ENCODE peak calls at places on chromosomes 6 and 20, in four cellular contexts. C is neural progenitor cell, F is T-helper 22 cell, L is RPMI7951. U is an unnamed sample.

GRCh38 chr6:170298688-170299087 is 7.8 kb upstream of the DLL1 start:
- DNase-seq in C (no peak), L (no peak), F (no peak), U (no peak)

GRCh38 chr6:166940643-166941068 is 15.7 kb downstream of the RNASET2 start:
- DNase-seq in F (no peak), L (peak; percentile 87), C (no peak), U (no peak)

GRCh38 chr20:10940941-10941340 is 267.1 kb upstream of the JAG1 start:
- DNase-seq in F (no peak), L (no peak), C (no peak), U (no peak)

GRCh38 chr6:77786935-77787629 is 134.2 kb downstream of the MEI4 start:
- DNase-seq in F (no peak), C (no peak), L (no peak), U (no peak)

GRCh38 chr6:105522626-105523322 is 119.9 kb upstream of the PREP start:
- DNase-seq in F (no peak), C (no peak), L (peak; percentile 51), U (no peak)

GRCh38 chr20:3563548-3564177 is 92.8 kb downstream of the ATRN start:
- DNase-seq in C (peak; percentile 61), L (peak; percentile 49), F (no peak), U (peak; percentile 23)

GRCh38 chr6:39273394-39273793 is 40.8 kb downstream of the KCNK17 start:
- DNase-seq in L (no peak), C (no peak), F (no peak), U (no peak)

GRCh38 chr6:52544325-52545022 is 32.4 kb downstream of the TRAM2 start:
- DNase-seq in C (no peak), F (no peak), L (peak; percentile 49), U (no peak)

GRCh38 chr6:54998576-54998975 is 152.0 kb downstream of the FAM83B start:
- DNase-seq in C (no peak), L (no peak), F (no peak), U (no peak)

GRCh38 chr6:144248003-144248402 is 37.1 kb upstream of the UTRN start:
- DNase-seq in C (no peak), F (no peak), L (no peak), U (no peak)